ENCODE peak calls at places on chromosomes 5 and 9, in seven cellular contexts. P is fibroblast of lung, Z is upper lobe of right lung, B is sigmoid colon, C is cardiac muscle cell, W is prostate gland, D is esophagus squamous epithelium. J is an unnamed sample. For H3K4me1 and H3K27me3, the result is how much of the 10 kb centered on the place peaks cover.

GRCh38 chr9:79053613-79054012 is 518.2 kb upstream of the TLE4 start:
- DNase-seq in P (peak), Z (no peak), B (no peak), C (no peak), W (no peak), D (no peak), J (no peak)

GRCh38 chr5:121913397-121913796 is 48.4 kb upstream of the SRFBP1 start:
- DNase-seq in P (no peak), Z (no peak), B (no peak), C (no peak), W (no peak), D (no peak), J (no peak)

GRCh38 chr5:172568308-172568923 is 72.6 kb upstream of the NEURL1B start:
- DNase-seq in P (no peak), Z (no peak), B (no peak), C (no peak), W (no peak), D (no peak), J (no peak)

GRCh38 chr5:56375011-56375410 is 141.9 kb upstream of the ANKRD55 start:
- DNase-seq in P (no peak), Z (no peak), B (no peak), C (no peak), W (no peak), D (no peak), J (no peak)

GRCh38 chr9:81685763-81686613 is 3.4 kb downstream of the TLE1 start:
- DNase-seq in P (peak), Z (no peak), B (no peak), C (peak), W (peak), D (no peak), J (no peak)

GRCh38 chr9:72280913-72281500 is 84.0 kb downstream of the ZFAND5 start:
- DNase-seq in P (peak), Z (peak), B (peak), C (peak), W (peak), D (no peak), J (no peak)

GRCh38 chr5:110165366-110165765 is 475.6 kb downstream of the MAN2A1 start:
- DNase-seq in P (no peak), Z (no peak), B (no peak), C (no peak), W (no peak), D (no peak), J (no peak)

GRCh38 chr5:41524174-41524573 is 13.8 kb upstream of the PLCXD3 start:
- DNase-seq in P (no peak), Z (no peak), B (no peak), C (peak), W (no peak), D (no peak), J (no peak)

GRCh38 chr9:107712390-107712789 is 222.8 kb upstream of the KLF4 start:
- DNase-seq in P (peak), Z (no peak), B (no peak), C (peak), W (no peak), D (no peak), J (no peak)

GRCh38 chr9:93116049-93116961 is 17.7 kb downstream of the NINJ1 start:
- DNase-seq in P (peak), Z (peak), B (peak), C (peak), W (no peak), D (no peak), J (no peak)

GRCh38 chr5:179319741-179320281 is 25.4 kb downstream of the ADAMTS2 start:
- DNase-seq in P (peak), Z (peak), B (peak), C (peak), W (no peak), D (no peak), J (no peak)

GRCh38 chr9:122816163-122816867 is 12.1 kb downstream of the PDCL start:
- DNase-seq in P (no peak), Z (no peak), B (no peak), C (peak), W (no peak), D (no peak), J (no peak)

GRCh38 chr5:95864944-95865504 is 42.5 kb upstream of the GLRX start:
- DNase-seq in P (no peak), Z (no peak), B (no peak), C (no peak), W (no peak), D (no peak), J (no peak)

GRCh38 chr9:106717686-106718085 is 145.3 kb upstream of the ZNF462 start:
- DNase-seq in P (peak), Z (no peak), B (no peak), C (peak), W (no peak), D (no peak), J (no peak)

GRCh38 chr5:63596254-63596653 is 366.0 kb downstream of the HTR1A start:
- DNase-seq in P (no peak), Z (no peak), B (no peak), C (no peak), W (no peak), D (no peak), J (no peak)

GRCh38 chr9:93965830-93966577 is 10.8 kb upstream of the BARX1 start:
- DNase-seq in P (no peak), Z (no peak), B (no peak), C (no peak), W (no peak), D (no peak), J (no peak)

GRCh38 chr5:115844321-115844817 is 2.6 kb downstream of the AP3S1 start:
- DNase-seq in P (no peak), Z (no peak), B (no peak), C (no peak), W (no peak), D (no peak), J (no peak)

GRCh38 chr5:1288439-1289335 is 6.2 kb downstream of the TERT start:
- DNase-seq in P (no peak), Z (peak), B (peak), C (no peak), W (no peak), D (no peak), J (no peak)

GRCh38 chr9:109753308-109753707 is 26.7 kb upstream of the PALM2AKAP2 start:
- DNase-seq in P (no peak), Z (no peak), B (no peak), C (no peak), W (no peak), D (no peak), J (no peak)

GRCh38 chr9:108444400-108445358 is 411.1 kb downstream of the ACTL7B start:
- DNase-seq in P (peak), Z (no peak), B (peak), C (peak), W (peak), D (no peak), J (no peak)

GRCh38 chr9:29625292-29625731 is 2052.0 kb upstream of the C9orf72 start:
- DNase-seq in P (peak), Z (no peak), B (no peak), C (no peak), W (no peak), D (no peak), J (no peak)

GRCh38 chr9:115525438-115526058 is 407.6 kb upstream of the TNC start:
- DNase-seq in P (no peak), Z (no peak), B (peak), C (no peak), W (no peak), D (no peak), J (no peak)

GRCh38 chr9:127362829-127363228 is 34.1 kb upstream of the SLC2A8 start:
- DNase-seq in P (no peak), Z (no peak), B (no peak), C (no peak), W (no peak), D (no peak), J (no peak)

GRCh38 chr5:16179936-16180788 is 571 bp upstream of the MARCHF11 start:
- DNase-seq in P (no peak), Z (peak), B (no peak), C (no peak), W (no peak), D (no peak), J (no peak)

GRCh38 chr5:16179511-16179935 is at the start of gene MARCHF11:
- DNase-seq in P (no peak), Z (no peak), B (no peak), C (no peak), W (no peak), D (no peak), J (no peak)

GRCh38 chr5:16178745-16179372 is 732 bp downstream of the MARCHF11 start:
- DNase-seq in P (peak), Z (peak), B (no peak), C (peak), W (peak), D (no peak), J (no peak)

GRCh38 chr5:16180789-16181082 is 1.1 kb upstream of the MARCHF11 start:
- DNase-seq in P (no peak), Z (no peak), B (no peak), C (no peak), W (no peak), D (no peak), J (no peak)
- H3K4me3 ChIP-seq in P (no peak), Z (no peak), B (no peak), C (no peak), W (no peak), D (no peak), J (no peak)

GRCh38 chr9:89743576-89744254 is 138.9 kb downstream of the GADD45G start:
- DNase-seq in P (no peak), Z (no peak), B (no peak), C (no peak), W (peak), D (no peak), J (no peak)
- H3K4me1 ChIP-seq in P (under half), Z (under half), B (under half), C (under half), W (under half), D (under half), J (under half)

DNA sequence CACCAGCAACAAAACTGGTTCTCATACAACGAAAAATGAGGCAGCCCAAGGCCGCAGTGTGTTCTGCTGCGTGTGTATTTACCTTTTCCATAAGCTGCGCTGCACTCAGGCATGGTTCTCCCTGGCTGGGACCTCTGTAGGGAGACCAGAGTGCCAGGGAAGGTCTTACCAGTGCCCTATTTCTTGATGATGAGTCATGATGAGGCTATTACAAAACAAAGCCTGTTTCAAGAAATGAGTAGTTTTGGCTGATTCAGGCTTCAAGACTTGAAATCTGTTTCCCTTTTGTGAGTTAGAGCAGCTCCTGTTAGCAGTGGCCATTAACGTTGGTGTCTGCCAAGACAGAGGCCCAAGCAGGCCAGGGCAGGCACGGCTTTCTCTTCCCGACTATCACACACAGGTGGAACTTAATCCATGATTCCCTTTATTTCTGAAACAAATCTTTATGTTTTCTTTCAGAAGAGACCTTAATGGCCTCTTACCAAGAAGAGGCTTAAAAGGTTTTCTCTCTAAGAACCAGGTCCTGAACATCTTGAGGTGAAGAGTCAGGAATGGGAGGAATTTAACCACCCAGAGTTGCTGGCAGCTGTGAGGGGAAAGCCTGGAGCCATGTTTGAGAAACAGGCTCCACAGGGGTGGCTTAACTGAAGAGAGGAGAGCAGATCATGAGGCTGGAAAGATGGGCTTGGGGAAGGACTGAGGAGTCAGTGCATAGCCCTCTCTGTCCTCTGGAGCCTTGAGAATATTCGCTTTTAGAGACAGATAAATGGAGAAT is 41.4 kb upstream of the TIFAB start:
- DNase-seq in P (peak), Z (no peak), B (no peak), C (peak), W (peak), D (no peak), J (no peak)
- H3K27me3 ChIP-seq in P (under half), Z (under half), B (under half), C (half or more), W (under half), D (under half), J (under half)

DNA sequence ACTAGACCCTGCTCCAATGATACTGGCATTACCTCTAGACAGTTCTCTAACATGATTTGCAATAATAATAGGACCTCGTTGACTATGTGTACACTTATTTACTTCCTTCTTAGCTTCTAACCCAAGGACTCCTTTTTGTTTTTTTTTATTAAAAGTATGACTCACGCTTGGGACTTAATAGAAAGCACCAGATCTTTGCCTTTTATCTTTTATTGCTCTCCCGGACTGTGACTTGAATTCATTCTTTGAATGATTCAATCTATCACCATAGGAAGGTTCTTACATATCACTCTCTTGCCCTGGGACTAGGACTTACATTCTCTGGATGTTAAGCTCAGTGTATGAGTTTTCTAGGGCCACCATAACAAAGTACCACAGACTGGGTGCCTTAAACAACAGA is 9.0 kb downstream of the C9 start:
- DNase-seq in P (no peak), Z (no peak), B (no peak), C (no peak), W (no peak), D (no peak), J (no peak)
- H3K4me3 ChIP-seq in P (no peak), Z (no peak), B (no peak), C (no peak), W (no peak), D (no peak), J (no peak)

GRCh38 chr9:121731090-121731489 is 79.7 kb downstream of the DAB2IP start:
- DNase-seq in P (no peak), Z (no peak), B (no peak), C (no peak), W (no peak), D (no peak), J (no peak)

GRCh38 chr9:121731919-121732318 is 80.5 kb downstream of the DAB2IP start:
- DNase-seq in P (no peak), Z (no peak), B (no peak), C (no peak), W (peak), D (no peak), J (no peak)

GRCh38 chr9:121728916-121729315 is 77.5 kb downstream of the DAB2IP start:
- DNase-seq in P (no peak), Z (no peak), B (no peak), C (no peak), W (no peak), D (no peak), J (no peak)

GRCh38 chr9:121729769-121730168 is 78.3 kb downstream of the DAB2IP start:
- DNase-seq in P (no peak), Z (no peak), B (no peak), C (no peak), W (no peak), D (no peak), J (no peak)

GRCh38 chr9:121730188-121730587 is 78.8 kb downstream of the DAB2IP start:
- DNase-seq in P (no peak), Z (no peak), B (no peak), C (no peak), W (no peak), D (no peak), J (no peak)
- H3K4me1 ChIP-seq in P (under half), Z (half or more), B (half or more), C (under half), W (under half), D (half or more), J (half or more)

GRCh38 chr5:149740341-149740740 is 10.2 kb downstream of the PPARGC1B start:
- DNase-seq in P (no peak), Z (no peak), B (no peak), C (no peak), W (no peak), D (no peak), J (no peak)

GRCh38 chr5:149735066-149735465 is 5.0 kb downstream of the PPARGC1B start:
- DNase-seq in P (no peak), Z (no peak), B (no peak), C (no peak), W (no peak), D (no peak), J (no peak)

GRCh38 chr5:149740866-149741459 is 10.9 kb downstream of the PPARGC1B start:
- DNase-seq in P (no peak), Z (no peak), B (no peak), C (no peak), W (no peak), D (no peak), J (no peak)

GRCh38 chr5:149737355-149737754 is 7.2 kb downstream of the PPARGC1B start:
- DNase-seq in P (no peak), Z (no peak), B (no peak), C (no peak), W (no peak), D (no peak), J (no peak)

GRCh38 chr5:149739371-149739770 is 9.3 kb downstream of the PPARGC1B start:
- DNase-seq in P (no peak), Z (no peak), B (no peak), C (no peak), W (no peak), D (no peak), J (no peak)
- H3K27me3 ChIP-seq in P (under half), Z (under half), B (under half), C (under half), W (under half), D (under half), J (under half)

GRCh38 chr5:8457187-8458037 is 588.5 kb downstream of the MTRR start:
- DNase-seq in P (peak), Z (peak), B (peak), C (peak), W (peak), D (peak), J (peak)
- H3K4me3 ChIP-seq in P (peak), Z (peak), B (peak), C (peak), W (peak), D (peak), J (peak)

DNA sequence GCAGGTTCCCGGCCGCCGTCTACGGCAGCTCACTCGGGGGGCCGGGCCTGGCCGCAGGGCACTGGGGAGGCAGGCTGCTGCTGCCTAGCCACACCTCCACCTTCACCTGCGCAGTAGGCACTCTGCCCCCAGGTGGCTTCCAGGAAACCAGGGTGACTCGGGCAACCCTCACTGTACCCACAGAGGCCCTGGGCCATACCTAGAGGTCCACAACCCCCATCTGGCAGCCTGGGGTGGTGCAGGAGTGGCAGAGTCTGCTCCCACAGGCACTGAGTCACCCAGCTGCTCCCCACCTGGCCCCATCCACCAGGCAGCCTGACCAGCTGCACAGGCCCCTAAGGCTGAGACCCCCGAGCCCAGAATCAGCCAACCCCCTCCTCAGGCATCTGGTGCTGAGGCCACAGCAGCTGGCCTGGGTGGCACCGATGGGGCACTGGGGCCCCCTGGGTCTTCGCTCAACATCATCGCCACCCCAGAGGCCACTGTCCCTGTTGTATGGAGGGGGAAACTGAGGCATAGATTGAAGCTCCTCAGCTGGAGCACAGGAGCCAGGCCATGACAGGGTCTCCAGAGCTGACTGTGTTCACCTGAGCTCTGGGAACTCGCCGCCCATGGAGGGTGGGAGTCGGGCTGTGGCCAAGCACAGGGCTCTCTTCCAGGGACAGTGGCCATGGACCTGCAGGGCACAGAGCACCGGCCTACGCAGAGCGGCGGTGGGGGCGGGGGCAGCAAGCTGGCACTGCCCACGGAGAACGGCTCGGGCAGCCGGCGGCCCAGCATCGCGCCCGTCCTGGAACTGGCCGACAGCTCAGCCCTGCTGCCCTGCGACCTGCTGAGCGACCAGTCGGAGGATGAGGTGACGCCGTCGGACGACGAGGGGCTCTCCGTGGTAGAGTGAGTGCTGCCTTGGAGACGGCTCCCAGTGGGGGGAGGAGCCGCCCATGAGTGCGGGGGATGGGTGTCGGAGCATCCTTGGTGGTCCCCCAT is 70.4 kb downstream of the KCNT1 start:
- DNase-seq in P (no peak), Z (no peak), B (no peak), C (no peak), W (no peak), D (no peak), J (no peak)
- H3K4me1 ChIP-seq in P (under half), Z (under half), B (under half), C (under half), W (under half), D (under half), J (under half)

GRCh38 chr5:50966986-50967385 is 300.5 kb downstream of the PARP8 start:
- DNase-seq in P (no peak), Z (no peak), B (no peak), C (no peak), W (no peak), D (no peak), J (no peak)
- H3K27me3 ChIP-seq in P (under half), Z (half or more), B (under half), C (half or more), W (under half), D (under half), J (under half)

J was measured in thoracic aorta.